ENCODE peak calls at places on chromosome 9, in eight cellular contexts. S is SK-MEL-5, X is substantia nigra, Z is ascending aorta, W is spleen, Q is NCI-H2081 treated with DMSO at 0.1 percent for 48 hours, F is fibroblast of mammary gland, C is natural killer cell. R is an unnamed sample.

GRCh38 chr9:136455043-136456002 is 15.7 kb upstream of the INPP5E start:
- DNase-seq in S (no peak), Z (no peak), C (no peak), Q (no peak), W (no peak), F (no peak), X (no peak), R (no peak)

GRCh38 chr9:27291292-27291691 is 5.7 kb downstream of the EQTN start:
- DNase-seq in S (no peak), Z (no peak), F (no peak), X (no peak), W (no peak), C (no peak), Q (no peak), R (no peak)

GRCh38 chr9:8349369-8349768 is 549.8 kb upstream of the DMAC1 start:
- DNase-seq in X (no peak), Q (no peak), F (no peak), W (no peak), Z (no peak), S (no peak), C (no peak), R (no peak)

GRCh38 chr9:26888271-26888670 is 4.3 kb downstream of the CAAP1 start:
- DNase-seq in C (no peak), W (no peak), S (no peak), F (no peak), Q (no peak), Z (no peak), X (no peak), R (no peak)

GRCh38 chr9:133516961-133517350 is 7.8 kb downstream of the MYMK start:
- DNase-seq in Q (no peak), Z (no peak), S (no peak), F (no peak), X (no peak), W (no peak), C (no peak), R (no peak)

GRCh38 chr9:137721479-137721878 is 102.7 kb downstream of the EHMT1 start:
- DNase-seq in Z (no peak), X (no peak), W (no peak), Q (no peak), S (no peak), C (no peak), F (no peak), R (no peak)

GRCh38 chr9:135612437-135612836 is 26.9 kb downstream of the GLT6D1 start:
- DNase-seq in F (no peak), S (no peak), X (no peak), Z (no peak), C (no peak), Q (no peak), W (no peak), R (no peak)

GRCh38 chr9:119698535-119698934 is 329.3 kb upstream of the BRINP1 start:
- DNase-seq in Q (no peak), F (no peak), W (no peak), S (no peak), Z (no peak), X (no peak), C (no peak), R (no peak)

GRCh38 chr9:97041898-97042297 is 3.0 kb upstream of the CTSV start:
- DNase-seq in W (no peak), Z (no peak), C (no peak), S (peak), F (no peak), X (no peak), Q (no peak), R (peak)

GRCh38 chr9:84937086-84937670 is 267.6 kb downstream of the NTRK2 start:
- DNase-seq in S (no peak), Z (no peak), X (no peak), Q (no peak), F (no peak), W (no peak), C (no peak), R (no peak)

GRCh38 chr9:129640086-129640870 is 1.7 kb downstream of the ASB6 start:
- DNase-seq in Q (peak), Z (no peak), F (peak), C (no peak), W (no peak), X (no peak), S (peak), R (peak)

GRCh38 chr9:9170735-9171134 is 1371.2 kb upstream of the DMAC1 start:
- DNase-seq in Z (no peak), W (no peak), Q (no peak), S (no peak), C (no peak), F (no peak), X (no peak), R (no peak)

GRCh38 chr9:92529124-92529523 is 6.7 kb downstream of the ECM2 start:
- DNase-seq in F (no peak), C (no peak), S (no peak), X (no peak), Q (no peak), W (no peak), Z (no peak), R (no peak)

GRCh38 chr9:118686940-118687339 is 682.3 kb downstream of the BRINP1 start:
- DNase-seq in W (no peak), X (no peak), C (no peak), S (no peak), Q (peak), Z (no peak), F (no peak), R (no peak)